ENCODE peak calls at places on chromosomes 3 and 15, in ten cellular contexts. One of them, this sample, is unnamed.

GRCh38 chr15:75037685-75038084 is 14.3 kb downstream of the PPCDC start:
- DNase-seq in astrocyte of the spinal cord: peak
- DNase-seq in hepatocyte: no peak
- DNase-seq in MG63: no peak
- DNase-seq in GM12865: no peak
- DNase-seq in effector memory CD4-positive, alpha-beta T cell: no peak
- DNase-seq in Peyer's patch: no peak
- DNase-seq in heart left ventricle: no peak
- DNase-seq in DND-41: no peak
- DNase-seq in PC-3: no peak
- DNase-seq in this sample: no peak

GRCh38 chr15:71538922-71539321 is 271.4 kb upstream of the NR2E3 start:
- DNase-seq in GM12865: no peak
- DNase-seq in Peyer's patch: no peak
- DNase-seq in astrocyte of the spinal cord: no peak
- DNase-seq in MG63: no peak
- DNase-seq in hepatocyte: no peak
- DNase-seq in DND-41: no peak
- DNase-seq in heart left ventricle: no peak
- DNase-seq in PC-3: no peak
- DNase-seq in effector memory CD4-positive, alpha-beta T cell: no peak
- DNase-seq in this sample: no peak

GRCh38 chr3:187913617-187914033 is 168.4 kb upstream of the BCL6 start:
- DNase-seq in Peyer's patch: no peak
- DNase-seq in GM12865: no peak
- DNase-seq in effector memory CD4-positive, alpha-beta T cell: no peak
- DNase-seq in hepatocyte: peak
- DNase-seq in PC-3: peak
- DNase-seq in heart left ventricle: no peak
- DNase-seq in DND-41: peak
- DNase-seq in astrocyte of the spinal cord: peak
- DNase-seq in MG63: peak
- DNase-seq in this sample: peak

GRCh38 chr15:74776851-74777768 is 4.8 kb upstream of the CSK start:
- DNase-seq in effector memory CD4-positive, alpha-beta T cell: peak
- DNase-seq in GM12865: peak
- DNase-seq in hepatocyte: no peak
- DNase-seq in DND-41: peak
- DNase-seq in heart left ventricle: no peak
- DNase-seq in Peyer's patch: peak
- DNase-seq in PC-3: no peak
- DNase-seq in astrocyte of the spinal cord: no peak
- DNase-seq in MG63: no peak
- DNase-seq in this sample: peak

GRCh38 chr15:71054286-71054952 is 60.9 kb upstream of the THSD4 start:
- DNase-seq in astrocyte of the spinal cord: no peak
- DNase-seq in Peyer's patch: no peak
- DNase-seq in DND-41: no peak
- DNase-seq in heart left ventricle: no peak
- DNase-seq in GM12865: no peak
- DNase-seq in hepatocyte: no peak
- DNase-seq in PC-3: peak
- DNase-seq in MG63: no peak
- DNase-seq in effector memory CD4-positive, alpha-beta T cell: no peak
- DNase-seq in this sample: peak

GRCh38 chr3:25581823-25582222 is 82.9 kb downstream of the TOP2B start:
- DNase-seq in GM12865: no peak
- DNase-seq in DND-41: no peak
- DNase-seq in MG63: peak
- DNase-seq in PC-3: no peak
- DNase-seq in astrocyte of the spinal cord: no peak
- DNase-seq in heart left ventricle: no peak
- DNase-seq in effector memory CD4-positive, alpha-beta T cell: no peak
- DNase-seq in Peyer's patch: no peak
- DNase-seq in hepatocyte: no peak
- DNase-seq in this sample: no peak

GRCh38 chr15:31247404-31247803 is 79.2 kb upstream of the KLF13 start:
- DNase-seq in MG63: no peak
- DNase-seq in heart left ventricle: no peak
- DNase-seq in hepatocyte: no peak
- DNase-seq in effector memory CD4-positive, alpha-beta T cell: no peak
- DNase-seq in DND-41: no peak
- DNase-seq in Peyer's patch: no peak
- DNase-seq in astrocyte of the spinal cord: no peak
- DNase-seq in PC-3: no peak
- DNase-seq in GM12865: no peak
- DNase-seq in this sample: no peak

GRCh38 chr15:37135225-37135624 is 34.9 kb upstream of the MEIS2 start:
- DNase-seq in PC-3: peak
- DNase-seq in DND-41: no peak
- DNase-seq in effector memory CD4-positive, alpha-beta T cell: no peak
- DNase-seq in Peyer's patch: no peak
- DNase-seq in astrocyte of the spinal cord: no peak
- DNase-seq in heart left ventricle: no peak
- DNase-seq in hepatocyte: no peak
- DNase-seq in GM12865: peak
- DNase-seq in MG63: no peak
- DNase-seq in this sample: no peak

GRCh38 chr3:71599416-71599815 is 15.9 kb upstream of the FOXP1 start:
- DNase-seq in effector memory CD4-positive, alpha-beta T cell: no peak
- DNase-seq in GM12865: no peak
- DNase-seq in MG63: peak
- DNase-seq in DND-41: no peak
- DNase-seq in hepatocyte: no peak
- DNase-seq in Peyer's patch: no peak
- DNase-seq in heart left ventricle: no peak
- DNase-seq in astrocyte of the spinal cord: no peak
- DNase-seq in PC-3: peak
- DNase-seq in this sample: peak

GRCh38 chr3:156298938-156299337 is 178.6 kb downstream of the KCNAB1 start:
- DNase-seq in Peyer's patch: peak
- DNase-seq in GM12865: no peak
- DNase-seq in MG63: no peak
- DNase-seq in heart left ventricle: peak
- DNase-seq in hepatocyte: no peak
- DNase-seq in astrocyte of the spinal cord: no peak
- DNase-seq in PC-3: no peak
- DNase-seq in DND-41: no peak
- DNase-seq in effector memory CD4-positive, alpha-beta T cell: no peak
- DNase-seq in this sample: no peak

GRCh38 chr15:79967331-79968182 is 3.4 kb downstream of the BCL2A1 start:
- DNase-seq in effector memory CD4-positive, alpha-beta T cell: no peak
- DNase-seq in DND-41: no peak
- DNase-seq in GM12865: peak
- DNase-seq in Peyer's patch: no peak
- DNase-seq in MG63: no peak
- DNase-seq in hepatocyte: no peak
- DNase-seq in PC-3: peak
- DNase-seq in heart left ventricle: no peak
- DNase-seq in astrocyte of the spinal cord: no peak
- DNase-seq in this sample: no peak

GRCh38 chr3:155019576-155019975 is 60.5 kb upstream of the MME start:
- DNase-seq in hepatocyte: peak
- DNase-seq in Peyer's patch: peak
- DNase-seq in DND-41: no peak
- DNase-seq in MG63: peak
- DNase-seq in GM12865: no peak
- DNase-seq in PC-3: peak
- DNase-seq in heart left ventricle: no peak
- DNase-seq in astrocyte of the spinal cord: no peak
- DNase-seq in effector memory CD4-positive, alpha-beta T cell: no peak
- DNase-seq in this sample: peak

GRCh38 chr15:100718075-100718980 is 115.9 kb downstream of the ASB7 start:
- DNase-seq in Peyer's patch: no peak
- DNase-seq in DND-41: no peak
- DNase-seq in heart left ventricle: no peak
- DNase-seq in PC-3: no peak
- DNase-seq in MG63: no peak
- DNase-seq in hepatocyte: no peak
- DNase-seq in GM12865: no peak
- DNase-seq in astrocyte of the spinal cord: no peak
- DNase-seq in effector memory CD4-positive, alpha-beta T cell: no peak
- DNase-seq in this sample: no peak

GRCh38 chr15:99954361-99955180 is 221.3 kb upstream of the LYSMD4 start:
- DNase-seq in heart left ventricle: no peak
- DNase-seq in MG63: no peak
- DNase-seq in effector memory CD4-positive, alpha-beta T cell: no peak
- DNase-seq in DND-41: no peak
- DNase-seq in Peyer's patch: peak
- DNase-seq in hepatocyte: no peak
- DNase-seq in astrocyte of the spinal cord: peak
- DNase-seq in GM12865: no peak
- DNase-seq in PC-3: no peak
- DNase-seq in this sample: peak

GRCh38 chr3:53495518-53496501 is 1.4 kb downstream of the CACNA1D start:
- DNase-seq in Peyer's patch: no peak
- DNase-seq in heart left ventricle: no peak
- DNase-seq in hepatocyte: peak
- DNase-seq in GM12865: no peak
- DNase-seq in PC-3: no peak
- DNase-seq in effector memory CD4-positive, alpha-beta T cell: no peak
- DNase-seq in astrocyte of the spinal cord: no peak
- DNase-seq in DND-41: no peak
- DNase-seq in MG63: no peak
- DNase-seq in this sample: no peak

GRCh38 chr3:71310595-71311319 is 272.8 kb downstream of the FOXP1 start:
- DNase-seq in astrocyte of the spinal cord: peak
- DNase-seq in heart left ventricle: peak
- DNase-seq in DND-41: no peak
- DNase-seq in Peyer's patch: no peak
- DNase-seq in MG63: peak
- DNase-seq in effector memory CD4-positive, alpha-beta T cell: no peak
- DNase-seq in PC-3: no peak
- DNase-seq in hepatocyte: no peak
- DNase-seq in GM12865: no peak
- DNase-seq in this sample: peak

DNA sequence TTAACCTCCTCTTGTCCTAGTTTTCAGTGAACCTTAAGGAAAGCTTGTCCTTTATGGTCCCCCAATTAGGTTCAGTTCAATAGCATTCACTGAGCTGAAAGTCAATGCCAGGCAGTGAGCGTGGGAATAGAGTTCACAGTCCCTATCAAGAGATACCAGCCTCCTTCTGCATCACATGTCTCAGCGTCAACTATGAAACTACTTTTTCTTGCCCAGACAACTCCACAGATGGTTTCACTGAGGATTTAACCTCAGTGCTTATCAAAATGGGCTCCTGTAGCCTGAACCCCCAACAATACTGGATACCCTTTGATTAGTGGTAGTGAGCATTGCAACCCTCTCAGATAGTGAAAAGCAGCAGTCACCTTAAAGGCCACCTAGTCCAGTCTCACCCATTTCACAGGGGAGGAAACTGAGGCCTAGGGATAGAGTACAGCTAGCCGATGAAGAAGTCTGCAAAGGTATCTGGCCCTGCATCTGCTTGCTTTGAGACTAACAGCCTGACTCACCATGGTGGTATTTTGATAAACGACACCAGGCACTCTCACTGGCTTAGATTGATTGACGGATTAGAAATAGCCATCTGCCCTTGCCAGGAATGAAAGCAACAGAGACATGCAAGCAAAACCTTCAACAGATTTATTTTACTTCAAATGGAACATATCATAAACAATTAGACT is 1.6 kb upstream of the UBA3 start:
- DNase-seq in MG63: no peak
- DNase-seq in PC-3: peak
- DNase-seq in effector memory CD4-positive, alpha-beta T cell: no peak
- DNase-seq in heart left ventricle: no peak
- DNase-seq in GM12865: peak
- DNase-seq in Peyer's patch: no peak
- DNase-seq in DND-41: no peak
- DNase-seq in hepatocyte: no peak
- DNase-seq in astrocyte of the spinal cord: no peak
- DNase-seq in this sample: peak
- H3K4me3 ChIP-seq in MG63: no peak
- H3K4me3 ChIP-seq in PC-3: no peak
- H3K4me3 ChIP-seq in effector memory CD4-positive, alpha-beta T cell: peak
- H3K4me3 ChIP-seq in heart left ventricle: no peak
- H3K4me3 ChIP-seq in GM12865: peak
- H3K4me3 ChIP-seq in Peyer's patch: no peak
- H3K4me3 ChIP-seq in DND-41: no peak
- H3K4me3 ChIP-seq in hepatocyte: no peak
- H3K4me3 ChIP-seq in astrocyte of the spinal cord: no peak
- H3K4me3 ChIP-seq in this sample: no peak

GRCh38 chr3:33453331-33453761 is 13.1 kb upstream of the UBP1 start:
- DNase-seq in astrocyte of the spinal cord: no peak
- DNase-seq in hepatocyte: no peak
- DNase-seq in GM12865: no peak
- DNase-seq in Peyer's patch: no peak
- DNase-seq in DND-41: no peak
- DNase-seq in PC-3: no peak
- DNase-seq in heart left ventricle: no peak
- DNase-seq in MG63: no peak
- DNase-seq in effector memory CD4-positive, alpha-beta T cell: no peak
- DNase-seq in this sample: no peak

GRCh38 chr3:33442190-33442589 is 2.0 kb upstream of the UBP1 start:
- DNase-seq in GM12865: no peak
- DNase-seq in heart left ventricle: no peak
- DNase-seq in effector memory CD4-positive, alpha-beta T cell: no peak
- DNase-seq in hepatocyte: no peak
- DNase-seq in astrocyte of the spinal cord: no peak
- DNase-seq in DND-41: no peak
- DNase-seq in Peyer's patch: no peak
- DNase-seq in PC-3: no peak
- DNase-seq in MG63: no peak
- DNase-seq in this sample: no peak

GRCh38 chr3:33447958-33448357 is 7.8 kb upstream of the UBP1 start:
- DNase-seq in hepatocyte: no peak
- DNase-seq in PC-3: no peak
- DNase-seq in astrocyte of the spinal cord: no peak
- DNase-seq in DND-41: no peak
- DNase-seq in effector memory CD4-positive, alpha-beta T cell: no peak
- DNase-seq in heart left ventricle: no peak
- DNase-seq in GM12865: no peak
- DNase-seq in MG63: no peak
- DNase-seq in Peyer's patch: no peak
- DNase-seq in this sample: no peak
- H3K4me3 ChIP-seq in hepatocyte: peak
- H3K4me3 ChIP-seq in PC-3: no peak
- H3K4me3 ChIP-seq in astrocyte of the spinal cord: no peak
- H3K4me3 ChIP-seq in DND-41: no peak
- H3K4me3 ChIP-seq in effector memory CD4-positive, alpha-beta T cell: no peak
- H3K4me3 ChIP-seq in heart left ventricle: no peak
- H3K4me3 ChIP-seq in GM12865: no peak
- H3K4me3 ChIP-seq in MG63: no peak
- H3K4me3 ChIP-seq in Peyer's patch: no peak
- H3K4me3 ChIP-seq in this sample: no peak

GRCh38 chr3:49132073-49132436 is 795 bp downstream of the LAMB2 start:
- DNase-seq in Peyer's patch: no peak
- DNase-seq in hepatocyte: no peak
- DNase-seq in PC-3: no peak
- DNase-seq in heart left ventricle: no peak
- DNase-seq in GM12865: no peak
- DNase-seq in DND-41: no peak
- DNase-seq in MG63: no peak
- DNase-seq in effector memory CD4-positive, alpha-beta T cell: no peak
- DNase-seq in astrocyte of the spinal cord: no peak
- DNase-seq in this sample: no peak
- H3K4me3 ChIP-seq in Peyer's patch: peak
- H3K4me3 ChIP-seq in hepatocyte: peak
- H3K4me3 ChIP-seq in PC-3: peak
- H3K4me3 ChIP-seq in heart left ventricle: peak
- H3K4me3 ChIP-seq in GM12865: no peak
- H3K4me3 ChIP-seq in DND-41: no peak
- H3K4me3 ChIP-seq in MG63: peak
- H3K4me3 ChIP-seq in effector memory CD4-positive, alpha-beta T cell: no peak
- H3K4me3 ChIP-seq in astrocyte of the spinal cord: peak
- H3K4me3 ChIP-seq in this sample: peak

GRCh38 chr15:59965741-59966140 is 38.4 kb upstream of the FOXB1 start:
- DNase-seq in MG63: no peak
- DNase-seq in effector memory CD4-positive, alpha-beta T cell: no peak
- DNase-seq in Peyer's patch: no peak
- DNase-seq in hepatocyte: no peak
- DNase-seq in heart left ventricle: no peak
- DNase-seq in astrocyte of the spinal cord: no peak
- DNase-seq in DND-41: no peak
- DNase-seq in PC-3: no peak
- DNase-seq in GM12865: no peak
- DNase-seq in this sample: no peak
- H3K4me3 ChIP-seq in MG63: no peak
- H3K4me3 ChIP-seq in effector memory CD4-positive, alpha-beta T cell: no peak
- H3K4me3 ChIP-seq in Peyer's patch: no peak
- H3K4me3 ChIP-seq in hepatocyte: no peak
- H3K4me3 ChIP-seq in heart left ventricle: no peak
- H3K4me3 ChIP-seq in astrocyte of the spinal cord: no peak
- H3K4me3 ChIP-seq in DND-41: no peak
- H3K4me3 ChIP-seq in PC-3: no peak
- H3K4me3 ChIP-seq in GM12865: no peak
- H3K4me3 ChIP-seq in this sample: no peak

This sample was measured in adipocyte.